ENCODE peak calls at places on chromosome 20, in ten cellular contexts. M, D, T, F, A, G, Q, Y, V and U are unnamed samples.

GRCh38 chr20:3304456-3304855 is 65.5 kb upstream of the SLC4A11 start:
- DNase-seq in M (no peak), D (no peak), T (no peak), F (no peak), A (no peak), G (no peak), Q (no peak), Y (no peak), V (no peak), U (no peak)

GRCh38 chr20:18611492-18611891 is 23.6 kb downstream of the DTD1 start:
- DNase-seq in M (no peak), D (no peak), T (no peak), F (no peak), A (no peak), G (no peak), Q (no peak), Y (no peak), V (no peak), U (no peak)

GRCh38 chr20:38799248-38799647 is 6.2 kb upstream of the PPP1R16B start:
- DNase-seq in M (no peak), D (no peak), T (no peak), F (no peak), A (no peak), G (no peak), Q (no peak), Y (no peak), V (no peak), U (no peak)

GRCh38 chr20:57653546-57653900 is 33.3 kb upstream of the ZBP1 start:
- DNase-seq in M (no peak), D (no peak), T (no peak), F (no peak), A (no peak), G (no peak), Q (no peak), Y (no peak), V (no peak), U (peak; percentile 2)

GRCh38 chr20:63957690-63958441 is 1.6 kb upstream of the UCKL1 start:
- DNase-seq in M (peak; percentile 23), D (peak; percentile 48), T (no peak), F (no peak), A (no peak), G (peak; percentile 67), Q (no peak), Y (peak; percentile 76), V (no peak), U (no peak)

GRCh38 chr20:62892348-62893304 is 31.0 kb upstream of the TCFL5 start:
- DNase-seq in M (no peak), D (no peak), T (no peak), F (no peak), A (no peak), G (no peak), Q (no peak), Y (no peak), V (no peak), U (no peak)

GRCh38 chr20:51412991-51413471 is 129.5 kb downstream of the NFATC2 start:
- DNase-seq in M (no peak), D (no peak), T (no peak), F (no peak), A (peak; percentile 62), G (peak; percentile 27), Q (no peak), Y (peak; percentile 82), V (peak; percentile 70), U (peak; percentile 65)

GRCh38 chr20:63767886-63768285 is 28.3 kb downstream of the SLC2A4RG start:
- DNase-seq in M (no peak), D (no peak), T (no peak), F (no peak), A (no peak), G (no peak), Q (no peak), Y (no peak), V (no peak), U (no peak)

DNA sequence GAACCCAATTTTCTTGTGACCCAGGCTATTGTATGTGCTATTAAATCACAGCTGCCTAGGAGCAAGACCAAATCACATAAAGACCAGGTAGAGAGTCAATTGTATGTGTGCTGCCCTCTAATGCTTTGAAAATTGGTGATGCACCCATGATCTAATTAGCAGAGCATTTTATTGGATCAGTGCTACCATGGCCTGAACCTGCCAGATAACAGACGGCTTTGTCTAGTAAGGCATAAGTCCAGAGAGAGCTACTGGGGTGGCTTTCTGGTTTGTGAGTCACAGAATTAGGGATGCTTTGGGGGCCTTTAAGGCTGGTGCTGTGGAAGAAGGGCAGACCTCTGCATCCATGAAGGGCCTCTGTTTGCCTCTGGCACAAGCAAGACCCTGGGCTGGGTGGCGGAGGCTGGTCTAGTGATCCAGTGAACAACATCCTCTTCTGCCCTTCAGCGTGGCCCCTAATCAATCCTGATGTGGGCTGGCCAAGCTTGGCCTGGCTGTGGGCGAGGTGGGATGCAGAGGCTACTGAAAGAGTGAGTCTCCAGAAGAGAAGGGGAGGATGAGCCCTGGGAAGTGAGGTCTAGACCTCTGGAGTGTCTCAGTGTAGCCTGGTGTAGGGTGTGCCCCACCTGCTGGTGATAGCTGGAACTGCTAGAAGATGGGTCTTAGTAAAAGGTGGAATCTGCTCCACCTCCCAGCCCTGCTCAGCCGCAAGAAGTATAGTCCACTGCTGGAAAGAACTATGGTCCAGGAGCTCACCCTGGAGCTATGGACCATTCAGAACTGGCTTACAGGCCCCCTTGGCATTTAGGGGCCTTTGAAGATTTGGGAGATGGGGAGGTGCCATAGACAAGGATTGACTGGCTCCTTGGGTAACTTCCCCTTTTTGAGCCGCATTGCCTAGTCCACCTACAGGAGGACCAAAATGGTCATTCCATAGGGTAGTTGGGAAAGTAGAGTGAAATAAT is 36.7 kb upstream of the AAR2 start:
- DNase-seq in M (peak; percentile 75), D (peak; percentile 84), T (peak; percentile 81), F (peak; percentile 75), A (peak; percentile 83), G (peak; percentile 86), Q (peak; percentile 80), Y (peak; percentile 89), V (peak; percentile 78), U (peak; percentile 84)
- H3K27ac ChIP-seq in M (no peak overlapping the region), D (no peak overlapping the region), T (no peak overlapping the region), F (no peak overlapping the region), A (no peak overlapping the region), G (no peak overlapping the region), Q (no peak overlapping the region), Y (no peak overlapping the region), V (no peak overlapping the region), U (no peak overlapping the region)

DNA sequence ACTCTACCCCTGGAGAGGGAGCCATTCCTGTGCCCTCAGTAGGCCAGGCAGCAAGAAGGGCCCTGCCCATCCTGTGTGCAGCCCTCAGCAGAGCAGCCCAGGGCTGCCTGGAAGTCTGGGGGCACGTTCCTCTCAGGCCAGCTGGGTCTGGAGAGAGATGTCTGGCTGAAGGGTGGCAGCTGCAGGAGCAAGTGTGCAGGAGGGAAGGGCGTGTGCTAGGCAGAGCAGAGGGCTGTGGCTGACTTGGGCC is 62.7 kb downstream of the NOL4L start:
- DNase-seq in M (no peak), D (no peak), T (no peak), F (no peak), A (peak; percentile 38), G (no peak), Q (no peak), Y (no peak), V (no peak), U (peak; percentile 62)
- H3K4me1 ChIP-seq in M (peaks cover under 1% of the 10 kb centered on the region), D (peaks cover 36% of the 10 kb centered on the region), T (peaks cover 5% of the 10 kb centered on the region), F (peaks cover 30% of the 10 kb centered on the region), A (no peaks in the 10 kb centered on the region), G (peaks cover 14% of the 10 kb centered on the region), Q (peaks cover under 1% of the 10 kb centered on the region), Y (peaks cover 2% of the 10 kb centered on the region), V (peaks cover 25% of the 10 kb centered on the region), U (peaks cover 43% of the 10 kb centered on the region)

GRCh38 chr20:60937581-60937980 is 314.5 kb upstream of the CDH4 start:
- DNase-seq in M (no peak), D (no peak), T (no peak), F (no peak), A (no peak), G (no peak), Q (no peak), Y (no peak), V (no peak), U (no peak)

GRCh38 chr20:60935971-60936370 is 316.1 kb upstream of the CDH4 start:
- DNase-seq in M (no peak), D (peak; percentile 24), T (no peak), F (no peak), A (no peak), G (no peak), Q (no peak), Y (no peak), V (no peak), U (no peak)

GRCh38 chr20:60931691-60932090 is 320.4 kb upstream of the CDH4 start:
- DNase-seq in M (no peak), D (no peak), T (no peak), F (no peak), A (no peak), G (no peak), Q (no peak), Y (no peak), V (no peak), U (no peak)

GRCh38 chr20:60930023-60930790 is 321.9 kb upstream of the CDH4 start:
- DNase-seq in M (no peak), D (no peak), T (no peak), F (no peak), A (no peak), G (no peak), Q (no peak), Y (no peak), V (no peak), U (no peak)

DNA sequence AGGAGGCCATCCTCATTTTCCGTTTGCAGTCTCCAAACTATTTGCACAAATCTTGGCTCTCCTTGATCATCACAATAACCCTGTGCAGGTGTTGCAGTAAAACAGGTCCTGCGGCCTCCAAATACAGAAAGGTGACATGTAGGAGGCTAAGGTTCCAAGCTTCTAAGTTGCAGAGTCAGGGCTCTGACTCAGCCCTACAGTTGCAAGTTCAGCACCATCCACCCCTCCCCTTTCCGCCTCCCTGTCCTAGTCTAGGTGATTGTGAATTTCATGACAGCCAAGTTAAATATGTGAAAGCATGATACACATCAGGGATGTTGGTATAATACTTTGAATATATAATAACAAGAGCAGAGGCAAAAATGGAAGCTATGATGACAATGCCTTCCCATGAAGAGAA is 317.3 kb upstream of the CDH4 start:
- DNase-seq in M (no peak), D (no peak), T (no peak), F (no peak), A (no peak), G (no peak), Q (no peak), Y (no peak), V (no peak), U (no peak)
- H3K9me3 ChIP-seq in M (peaks cover 15% of the 10 kb centered on the region), D (no peaks in the 10 kb centered on the region), T (no peaks in the 10 kb centered on the region), F (peaks cover 5% of the 10 kb centered on the region), A (no peaks in the 10 kb centered on the region), G (no peaks in the 10 kb centered on the region), Q (no peaks in the 10 kb centered on the region), Y (no peaks in the 10 kb centered on the region), V (no peaks in the 10 kb centered on the region), U (no peaks in the 10 kb centered on the region)

GRCh38 chr20:11499235-11499634 is 418.5 kb upstream of the BTBD3 start:
- DNase-seq in M (no peak), D (no peak), T (no peak), F (peak; percentile 47), A (no peak), G (no peak), Q (no peak), Y (no peak), V (no peak), U (no peak)

GRCh38 chr20:11497543-11497942 is 420.1 kb upstream of the BTBD3 start:
- DNase-seq in M (no peak), D (peak; percentile 42), T (no peak), F (no peak), A (no peak), G (no peak), Q (no peak), Y (no peak), V (no peak), U (no peak)

GRCh38 chr20:11502051-11502450 is 415.6 kb upstream of the BTBD3 start:
- DNase-seq in M (peak; percentile 13), D (no peak), T (no peak), F (no peak), A (no peak), G (peak; percentile 59), Q (no peak), Y (no peak), V (no peak), U (no peak)

GRCh38 chr20:11502668-11503067 is 415.0 kb upstream of the BTBD3 start:
- DNase-seq in M (no peak), D (no peak), T (no peak), F (no peak), A (no peak), G (no peak), Q (no peak), Y (no peak), V (no peak), U (no peak)
- H3K27ac ChIP-seq in M (no peak overlapping the region), D (no peak overlapping the region), T (no peak overlapping the region), F (no peak overlapping the region), A (no peak overlapping the region), G (no peak overlapping the region), Q (no peak overlapping the region), Y (no peak overlapping the region), V (peak overlapping the region; percentile 19), U (no peak overlapping the region)